ENCODE peak calls at places on chromosomes 7 and 10, in eight cellular contexts. I, S, B, G, X, K, V and Y are unnamed samples.

GRCh38 chr10:4638116-4638515 is 187.9 kb upstream of the AKR1E2 start:
- DNase-seq in I (no peak), S (no peak), B (no peak), G (no peak), X (no peak), K (no peak), V (no peak), Y (no peak)

GRCh38 chr10:95350830-95351228 is 60.0 kb upstream of the PDLIM1 start:
- DNase-seq in I (no peak), S (no peak), B (no peak), G (no peak), X (no peak), K (no peak), V (no peak), Y (no peak)

GRCh38 chr10:79562135-79562756 is 2.0 kb upstream of the SFTPA2 start:
- DNase-seq in I (peak; percentile 64), S (peak; percentile 65), B (peak; percentile 60), G (peak; percentile 68), X (peak; percentile 79), K (peak; percentile 74), V (peak; percentile 76), Y (peak; percentile 63)

GRCh38 chr10:83816942-83817341 is 322.4 kb upstream of the GHITM start:
- DNase-seq in I (no peak), S (no peak), B (no peak), G (no peak), X (peak; percentile 8), K (no peak), V (no peak), Y (no peak)

GRCh38 chr10:18616337-18616736 is 35.0 kb downstream of the NSUN6 start:
- DNase-seq in I (no peak), S (no peak), B (peak; percentile 12), G (peak; percentile 45), X (no peak), K (no peak), V (no peak), Y (peak; percentile 22)

GRCh38 chr7:101817031-101817929 is at the start of gene CUX1:
- DNase-seq in I (no peak), S (peak; percentile 56), B (peak; percentile 19), G (peak; percentile 60), X (peak; percentile 60), K (peak; percentile 49), V (no peak), Y (no peak)

GRCh38 chr7:150335101-150335773 is 6.2 kb downstream of the RARRES2 start:
- DNase-seq in I (no peak), S (no peak), B (no peak), G (no peak), X (no peak), K (peak; percentile 66), V (no peak), Y (peak; percentile 33)

GRCh38 chr7:82674319-82674718 is 230.7 kb upstream of the CACNA2D1 start:
- DNase-seq in I (no peak), S (peak; percentile 10), B (no peak), G (no peak), X (no peak), K (peak; percentile 2), V (no peak), Y (no peak)

GRCh38 chr10:109245821-109246220 is 677.5 kb downstream of the XPNPEP1 start:
- DNase-seq in I (no peak), S (no peak), B (no peak), G (no peak), X (no peak), K (no peak), V (no peak), Y (no peak)

GRCh38 chr10:29876008-29876555 is 183.3 kb downstream of the JCAD start:
- DNase-seq in I (no peak), S (no peak), B (no peak), G (no peak), X (no peak), K (no peak), V (no peak), Y (no peak)

GRCh38 chr7:23333671-23334246 is 34.6 kb downstream of the MALSU1 start:
- DNase-seq in I (peak; percentile 81), S (peak; percentile 94), B (peak; percentile 100), G (peak; percentile 88), X (peak; percentile 27), K (peak; percentile 98), V (no peak), Y (peak; percentile 96)

GRCh38 chr10:118778727-118779126 is 24.0 kb upstream of the CACUL1 start:
- DNase-seq in I (no peak), S (no peak), B (no peak), G (no peak), X (no peak), K (no peak), V (no peak), Y (no peak)

GRCh38 chr10:132627736-132628512 is 90.3 kb downstream of the INPP5A start:
- DNase-seq in I (no peak), S (peak; percentile 29), B (no peak), G (no peak), X (peak; percentile 53), K (peak; percentile 71), V (no peak), Y (peak; percentile 70)

GRCh38 chr7:15855726-15856125 is 169.2 kb upstream of the MEOX2 start:
- DNase-seq in I (no peak), S (no peak), B (no peak), G (no peak), X (peak; percentile 31), K (no peak), V (no peak), Y (no peak)

GRCh38 chr7:55185321-55185802 is 166.5 kb downstream of the EGFR start:
- DNase-seq in I (no peak), S (peak; percentile 56), B (no peak), G (no peak), X (no peak), K (no peak), V (no peak), Y (no peak)

GRCh38 chr10:24988831-24989769 is 26.9 kb downstream of the ENKUR start:
- DNase-seq in I (no peak), S (no peak), B (no peak), G (no peak), X (no peak), K (no peak), V (peak; percentile 20), Y (no peak)

GRCh38 chr10:87991946-87992345 is 128.5 kb downstream of the PTEN start:
- DNase-seq in I (no peak), S (no peak), B (no peak), G (no peak), X (no peak), K (no peak), V (no peak), Y (peak; percentile 54)

GRCh38 chr10:101028446-101029244 is 2.3 kb downstream of the PDZD7 start:
- DNase-seq in I (no peak), S (no peak), B (peak; percentile 69), G (no peak), X (no peak), K (peak; percentile 20), V (no peak), Y (no peak)